ENCODE peak calls at places on chromosomes 11 and 22, in four cellular contexts. G is lower lobe of right lung, Z is HCT116, K is A549. U is an unnamed sample.

GRCh38 chr11:72395993-72396392 is 38.3 kb downstream of the CLPB start:
- DNase-seq in Z (no peak), G (no peak), K (no peak), U (peak)

GRCh38 chr11:119699227-119699626 is 29.8 kb downstream of the NECTIN1 start:
- DNase-seq in K (no peak), G (peak), Z (no peak), U (no peak)

GRCh38 chr11:127345819-127346459 is 345.4 kb upstream of the KIRREL3 start:
- DNase-seq in K (peak), G (no peak), Z (no peak), U (no peak)

GRCh38 chr11:2156416-2157182 is 4.4 kb downstream of the INS start:
- DNase-seq in Z (no peak), K (peak), G (peak), U (peak)

GRCh38 chr11:93903989-93904388 is 53.6 kb upstream of the VSTM5 start:
- DNase-seq in K (peak), Z (no peak), G (no peak), U (no peak)

GRCh38 chr11:111047376-111047775 is 198.1 kb upstream of the POU2AF2 start:
- DNase-seq in Z (no peak), G (no peak), K (no peak), U (no peak)

GRCh38 chr22:49255741-49256318 is 571.8 kb downstream of the BRD1 start:
- DNase-seq in Z (no peak), K (no peak), G (no peak), U (peak)

GRCh38 chr11:94504689-94505293 is 7.5 kb upstream of the C11orf97 start:
- DNase-seq in K (peak), G (no peak), Z (peak), U (no peak)

GRCh38 chr11:1670928-1671371 is 26.0 kb upstream of the KRTAP5-6 start:
- DNase-seq in Z (no peak), K (no peak), G (peak), U (no peak)

GRCh38 chr11:61524446-61524845 is 15.9 kb downstream of the LRRC10B start:
- DNase-seq in Z (no peak), K (no peak), G (no peak), U (no peak)

GRCh38 chr11:33258631-33259184 is 1.5 kb downstream of the HIPK3 start:
- DNase-seq in K (peak), G (no peak), Z (no peak), U (no peak)

GRCh38 chr11:33687733-33688479 is 12.7 kb downstream of the C11orf91 start:
- DNase-seq in Z (peak), G (no peak), K (peak), U (peak)

GRCh38 chr11:103055174-103055890 is 36.6 kb downstream of the DCUN1D5 start:
- DNase-seq in Z (peak), G (no peak), K (peak), U (no peak)

GRCh38 chr22:36449776-36450175 is 31.7 kb downstream of the TXN2 start:
- DNase-seq in K (no peak), G (no peak), Z (no peak), U (no peak)

GRCh38 chr22:43151251-43152000 is at the start of gene TSPO:
- DNase-seq in K (peak), G (peak), Z (no peak), U (no peak)

GRCh38 chr22:42734406-42734805 is 13.7 kb upstream of the A4GALT start:
- DNase-seq in Z (no peak), G (no peak), K (no peak), U (no peak)

GRCh38 chr22:46245515-46245914 is 4.6 kb downstream of the CDPF1 start:
- DNase-seq in G (no peak), Z (no peak), K (no peak), U (no peak)

GRCh38 chr11:2150206-2150847 is 10.7 kb downstream of the INS start:
- DNase-seq in G (no peak), Z (peak), K (peak), U (no peak)

GRCh38 chr22:26097840-26098239 is 71.4 kb upstream of the SEZ6L start:
- DNase-seq in G (no peak), Z (no peak), K (no peak), U (no peak)

GRCh38 chr11:27934830-27935145 is 173.2 kb downstream of the KIF18A start:
- DNase-seq in Z (peak), G (no peak), K (peak), U (no peak)

GRCh38 chr11:95999604-96000003 is 75.7 kb upstream of the MTMR2 start:
- DNase-seq in K (no peak), G (no peak), Z (no peak), U (no peak)

GRCh38 chr11:72773291-72773690 is 20.6 kb downstream of the STARD10 start:
- DNase-seq in Z (no peak), K (no peak), G (no peak), U (no peak)

GRCh38 chr11:118003456-118003855 is 17.3 kb downstream of the IL10RA start:
- DNase-seq in G (no peak), Z (no peak), K (no peak), U (no peak)

GRCh38 chr11:36362902-36363301 is 66.8 kb downstream of the PRR5L start:
- DNase-seq in Z (no peak), K (no peak), G (no peak), U (no peak)

GRCh38 chr11:93080146-93080759 is 110.8 kb downstream of the MTNR1B start:
- DNase-seq in G (no peak), K (no peak), Z (no peak), U (no peak)

GRCh38 chr11:79173615-79174014 is 267.2 kb downstream of the TENM4 start:
- DNase-seq in G (no peak), Z (no peak), K (no peak), U (no peak)

GRCh38 chr11:67441082-67441683 is 2.1 kb downstream of the CORO1B start:
- DNase-seq in K (no peak), G (no peak), Z (no peak), U (no peak)

GRCh38 chr11:67438121-67438902 is 830 bp upstream of the PTPRCAP start:
- DNase-seq in G (no peak), K (no peak), Z (no peak), U (no peak)

GRCh38 chr11:67440229-67441081 is 2.8 kb downstream of the CORO1B start:
- DNase-seq in K (no peak), Z (no peak), G (no peak), U (no peak)

GRCh38 chr11:67441731-67442401 is 1.4 kb downstream of the CORO1B start:
- DNase-seq in K (no peak), Z (no peak), G (no peak), U (no peak)

GRCh38 chr11:67439321-67440228 is 2.1 kb upstream of the PTPRCAP start:
- DNase-seq in Z (no peak), G (no peak), K (peak), U (no peak)
- TF ChIP-seq CTCF in Z (peak), G (no peak), K (peak), U (peak)

GRCh38 chr11:64246874-64247728 is at the start of gene PPP1R14B:
- DNase-seq in Z (no peak), K (peak), G (peak), U (peak)
- TF ChIP-seq CTCF in Z (no peak), K (no peak), G (peak), U (peak)

GRCh38 chr11:46240861-46241260 is 36.6 kb upstream of the CREB3L1 start:
- DNase-seq in G (no peak), K (no peak), Z (no peak), U (no peak)

GRCh38 chr11:46242462-46242960 is 35.0 kb upstream of the CREB3L1 start:
- DNase-seq in Z (no peak), K (no peak), G (no peak), U (no peak)

GRCh38 chr11:46240371-46240770 is 37.1 kb upstream of the CREB3L1 start:
- DNase-seq in G (no peak), Z (no peak), K (no peak), U (no peak)

GRCh38 chr11:46243796-46244109 is 33.7 kb upstream of the CREB3L1 start:
- DNase-seq in K (no peak), G (no peak), Z (no peak), U (no peak)

DNA sequence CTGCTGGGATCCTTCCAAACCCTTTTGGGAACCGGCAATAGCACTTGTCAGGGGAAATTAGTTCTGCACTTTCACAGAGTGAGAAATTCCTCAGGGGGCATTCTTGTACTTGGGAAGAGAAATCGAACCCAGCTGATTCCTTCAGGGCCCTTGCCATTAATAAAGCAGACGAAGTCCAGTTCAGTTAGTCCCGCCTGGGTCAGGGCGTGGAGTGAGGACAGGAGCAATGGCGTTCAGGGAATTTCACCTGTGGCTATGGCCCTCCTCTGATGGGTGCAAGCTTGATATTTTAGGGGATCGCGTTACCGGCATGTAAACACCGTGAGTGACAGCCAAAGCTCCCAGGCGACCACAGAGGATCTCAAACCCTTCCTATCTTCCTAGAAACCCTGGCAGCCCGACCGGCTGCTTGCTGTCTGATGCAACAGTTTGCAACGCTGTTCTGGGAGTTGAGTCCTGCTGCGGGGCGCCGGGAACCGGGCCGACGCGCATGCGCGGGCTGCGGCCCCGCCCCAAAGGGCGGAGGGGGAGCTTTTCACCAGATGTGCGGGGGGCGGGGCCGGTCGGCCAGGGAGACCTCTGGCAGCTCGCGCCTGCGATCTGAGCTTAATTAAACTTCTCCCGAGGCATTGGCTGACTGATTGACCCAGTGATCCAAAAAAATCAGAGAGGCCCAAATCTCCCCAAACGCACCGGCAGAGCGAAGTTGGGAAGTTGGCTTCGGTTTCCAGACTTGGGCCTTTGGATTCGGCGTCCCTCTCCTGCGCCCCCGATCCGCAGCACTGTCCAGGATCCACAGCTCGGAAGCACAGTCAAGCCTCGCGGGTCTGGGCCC is 34.3 kb upstream of the CREB3L1 start:
- DNase-seq in G (peak), K (peak), Z (peak), U (peak)
- TF ChIP-seq CTCF in G (no peak), K (no peak), Z (no peak), U (no peak)

GRCh38 chr11:75862437-75862836 is 47.4 kb downstream of the UVRAG start:
- DNase-seq in Z (no peak), G (no peak), K (no peak), U (no peak)
- TF ChIP-seq CTCF in Z (no peak), G (no peak), K (no peak), U (no peak)

GRCh38 chr22:39522567-39523300 is 2.4 kb downstream of the ATF4 start:
- DNase-seq in Z (no peak), G (peak), K (peak), U (no peak)

GRCh38 chr22:39519681-39520053 is 695 bp upstream of the ATF4 start:
- DNase-seq in G (no peak), K (peak), Z (no peak), U (no peak)

GRCh38 chr22:39520054-39520873 is at the start of gene ATF4:
- DNase-seq in G (peak), K (peak), Z (peak), U (peak)

GRCh38 chr22:39518996-39519680 is 1.2 kb upstream of the ATF4 start:
- DNase-seq in Z (no peak), K (no peak), G (peak), U (no peak)

GRCh38 chr22:39520874-39521857 is 804 bp downstream of the ATF4 start:
- DNase-seq in G (peak), K (peak), Z (no peak), U (peak)
- TF ChIP-seq CTCF in G (no peak), K (no peak), Z (no peak), U (no peak)

GRCh38 chr11:114773541-114774338 is 95.4 kb downstream of the NXPE2 start:
- DNase-seq in K (no peak), G (no peak), Z (no peak), U (no peak)

GRCh38 chr11:114776956-114777355 is 98.6 kb downstream of the NXPE2 start:
- DNase-seq in Z (no peak), K (no peak), G (no peak), U (no peak)

GRCh38 chr11:114771172-114771571 is 92.8 kb downstream of the NXPE2 start:
- DNase-seq in Z (no peak), G (no peak), K (no peak), U (no peak)

GRCh38 chr11:114775849-114776621 is 97.7 kb downstream of the NXPE2 start:
- DNase-seq in K (no peak), Z (no peak), G (no peak), U (no peak)

GRCh38 chr11:114774599-114775365 is 96.5 kb downstream of the NXPE2 start:
- DNase-seq in Z (peak), K (peak), G (no peak), U (no peak)
- TF ChIP-seq CTCF in Z (peak), K (peak), G (peak), U (peak)

DNA sequence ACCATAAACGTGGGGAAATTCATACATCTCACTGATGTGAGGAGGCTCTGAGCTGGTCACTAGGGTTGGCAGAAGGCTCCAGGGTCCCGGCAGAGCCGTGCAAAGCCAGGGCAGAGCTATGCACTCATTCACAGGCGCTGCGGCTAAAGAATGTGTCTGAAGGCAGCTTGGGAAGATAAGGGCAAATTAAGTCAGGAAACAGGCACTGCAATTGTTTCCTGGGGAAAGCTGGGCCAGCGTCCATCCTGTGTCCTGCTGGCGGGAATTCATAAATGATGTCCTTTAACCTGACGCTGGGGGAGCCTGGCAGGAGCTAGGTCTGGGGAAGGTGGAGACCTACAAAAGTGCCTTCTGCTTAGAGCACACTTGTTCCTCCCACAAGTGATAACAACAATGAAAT is 27.6 kb downstream of the PKNOX2 start:
- DNase-seq in Z (no peak), K (no peak), G (no peak), U (no peak)
- TF ChIP-seq CTCF in Z (no peak), K (no peak), G (no peak), U (no peak)

DNA sequence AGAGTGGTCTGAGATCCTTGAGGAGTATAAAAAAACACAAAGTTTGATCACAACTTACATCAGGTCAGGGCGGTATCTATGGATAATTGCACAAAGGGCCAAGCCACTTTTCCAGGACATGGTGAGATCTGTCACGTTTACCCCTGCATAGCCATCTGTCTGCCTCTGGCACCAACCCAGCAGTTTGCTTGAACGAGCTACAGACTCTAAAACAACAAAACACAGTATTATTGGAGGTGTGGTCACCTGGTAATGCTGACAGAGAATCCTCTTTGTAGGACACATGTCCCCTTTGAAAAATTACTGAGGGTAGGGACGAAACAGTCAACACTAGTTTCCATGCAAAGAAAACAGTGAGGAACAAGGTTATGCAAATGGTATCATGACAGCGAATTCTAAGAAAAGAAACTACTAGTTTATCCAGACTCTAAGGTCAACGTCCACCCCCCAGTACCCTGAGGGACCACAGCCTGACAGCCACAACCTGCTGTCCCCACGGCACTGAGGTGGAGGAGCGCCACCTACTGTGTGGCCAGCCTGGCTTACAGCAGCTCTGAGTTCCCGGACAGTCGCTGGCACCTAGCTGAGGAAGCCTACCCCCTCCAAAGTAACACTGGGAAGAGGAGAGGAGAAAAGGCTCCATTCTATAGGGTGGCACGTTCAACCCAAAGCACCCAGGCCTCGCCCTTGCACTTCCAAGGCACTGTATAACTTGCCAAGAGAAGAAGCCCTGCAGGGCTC is 117.3 kb upstream of the BID start:
- DNase-seq in K (no peak), Z (no peak), G (no peak), U (no peak)
- TF ChIP-seq CTCF in K (peak), Z (peak), G (peak), U (peak)

U was measured in osteocyte.